ENCODE peak calls at places on chromosomes 7 and 10, in four cellular contexts. I, D, R and P are unnamed samples.
A peak's percentile ranks its signal among the peaks of the same experiment; 100 is the strongest.

GRCh38 chr10:84706875-84707274 is 378.5 kb downstream of the CCSER2 start:
- DNase-seq in I (no peak), D (no peak), R (no peak), P (no peak)

GRCh38 chr7:50973814-50974213 is 191.1 kb upstream of the GRB10 start:
- DNase-seq in I (no peak), D (no peak), R (no peak), P (no peak)

GRCh38 chr7:99095698-99096097 is 48.2 kb downstream of the SMURF1 start:
- DNase-seq in I (no peak), D (no peak), R (no peak), P (no peak)

GRCh38 chr7:157391036-157391710 is 54.4 kb downstream of the DNAJB6 start:
- DNase-seq in I (no peak), D (no peak), R (no peak), P (no peak)

GRCh38 chr7:70790215-70791073 is 341.5 kb upstream of the GALNT17 start:
- DNase-seq in I (no peak), D (no peak), R (no peak), P (no peak)

GRCh38 chr7:2164156-2164555 is 68.6 kb downstream of the MAD1L1 start:
- DNase-seq in I (no peak), D (no peak), R (no peak), P (no peak)

GRCh38 chr10:130573446-130573845 is 437.3 kb downstream of the GLRX3 start:
- DNase-seq in I (no peak), D (no peak), R (no peak), P (no peak)

GRCh38 chr7:20514364-20514763 is 101.1 kb upstream of the ABCB5 start:
- DNase-seq in I (no peak), D (peak; percentile 2), R (no peak), P (no peak)

GRCh38 chr7:84196007-84196551 is 1.5 kb upstream of the SEMA3A start:
- DNase-seq in I (no peak), D (no peak), R (no peak), P (peak; percentile 20)

GRCh38 chr10:34526758-34527730 is 288.1 kb downstream of the PARD3 start:
- DNase-seq in I (no peak), D (no peak), R (peak; percentile 59), P (peak; percentile 79)

GRCh38 chr7:21251166-21251806 is 176.6 kb upstream of the SP4 start:
- DNase-seq in I (peak; percentile 65), D (no peak), R (no peak), P (no peak)

GRCh38 chr7:53229202-53229601 is 193.8 kb downstream of the POM121L12 start:
- DNase-seq in I (no peak), D (no peak), R (no peak), P (no peak)

GRCh38 chr10:132527338-132528063 is 10.1 kb upstream of the INPP5A start:
- DNase-seq in I (no peak), D (no peak), R (no peak), P (no peak)

GRCh38 chr7:33702511-33703054 is 202.8 kb upstream of the BMPER start:
- DNase-seq in I (no peak), D (no peak), R (no peak), P (no peak)

GRCh38 chr10:61992683-61993629 is 91.5 kb downstream of the ARID5B start:
- DNase-seq in I (no peak), D (peak; percentile 42), R (no peak), P (no peak)

GRCh38 chr10:78280604-78281003 is 246.9 kb downstream of the RPS24 start:
- DNase-seq in I (no peak), D (no peak), R (no peak), P (no peak)

GRCh38 chr7:147829021-147829420 is 761.5 kb upstream of the C7orf33 start:
- DNase-seq in I (no peak), D (no peak), R (no peak), P (no peak)

GRCh38 chr7:152577339-152577738 is 98.6 kb downstream of the XRCC2 start:
- DNase-seq in I (no peak), D (no peak), R (no peak), P (no peak)

GRCh38 chr7:101625076-101625914 is 3.8 kb downstream of the MYL10 start:
- DNase-seq in I (no peak), D (no peak), R (no peak), P (no peak)

GRCh38 chr7:151631149-151631967 is 111.7 kb upstream of the RHEB start:
- DNase-seq in I (no peak), D (peak; percentile 11), R (no peak), P (no peak)

GRCh38 chr7:127588019-127588696 is at the start of gene ARF5:
- DNase-seq in I (peak; percentile 60), D (no peak), R (peak; percentile 57), P (peak; percentile 70)

GRCh38 chr7:47561715-47562446 is 20.0 kb downstream of the TNS3 start:
- DNase-seq in I (no peak), D (no peak), R (no peak), P (no peak)

GRCh38 chr7:1300206-1300605 is 67.5 kb downstream of the UNCX start:
- DNase-seq in I (no peak), D (no peak), R (no peak), P (no peak)

GRCh38 chr10:51937313-51937712 is 237.9 kb upstream of the CSTF2T start:
- DNase-seq in I (no peak), D (no peak), R (no peak), P (no peak)

GRCh38 chr7:602341-603141 is 82.9 kb upstream of the PDGFA start:
- DNase-seq in I (peak; percentile 18), D (no peak), R (no peak), P (no peak)

GRCh38 chr7:29884399-29885272 is 78.3 kb downstream of the WIPF3 start:
- DNase-seq in I (no peak), D (no peak), R (peak; percentile 27), P (peak; percentile 13)

DNA sequence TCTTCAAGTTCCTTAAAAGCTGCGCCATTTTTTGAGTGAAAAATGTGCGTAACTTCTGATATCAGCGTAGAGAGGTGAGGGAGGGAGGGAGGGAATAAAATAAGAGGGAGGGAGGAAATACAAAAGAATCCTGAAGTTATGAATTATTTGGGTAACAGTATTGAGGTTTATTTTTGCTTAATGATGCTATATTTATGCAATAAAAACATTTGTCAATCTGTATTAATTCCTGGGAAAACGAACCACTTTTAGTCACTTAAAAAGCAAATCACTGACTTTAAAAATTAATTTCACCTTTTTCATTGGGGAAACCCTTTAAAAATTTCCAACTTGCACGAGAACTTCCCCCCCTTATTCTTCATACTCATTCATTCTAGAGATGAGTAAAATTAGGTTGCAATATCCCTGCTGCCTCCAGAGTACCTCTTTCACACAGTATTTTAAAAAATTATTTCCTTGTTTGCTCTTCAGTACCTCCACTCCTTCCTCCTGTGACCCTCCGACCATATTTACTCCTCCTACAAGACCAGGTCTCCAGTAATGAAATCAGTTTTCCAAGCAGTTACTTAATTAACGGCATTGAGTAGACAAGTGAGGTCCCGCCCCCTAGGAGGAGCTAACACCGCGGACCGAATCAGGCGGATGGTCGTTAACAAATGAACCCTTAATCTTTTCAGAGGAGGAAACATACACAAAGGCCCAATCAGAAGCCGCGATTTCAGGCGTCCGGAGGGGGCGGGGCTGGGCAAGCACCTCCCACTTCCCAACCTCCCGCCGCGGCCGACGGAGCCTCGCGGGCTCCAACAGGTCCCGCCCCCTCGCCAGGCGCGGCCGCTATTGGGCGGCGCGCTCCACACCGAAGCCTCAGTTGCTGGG is 521 bp upstream of the TRIM24 start:
- DNase-seq in I (peak; percentile 96), D (peak; percentile 92), R (peak; percentile 96), P (peak; percentile 97)
- TF ChIP-seq SUZ12 in I (no peak), D (no peak), R (no peak), P (no peak)

GRCh38 chr7:117323585-117323876 is 673 bp upstream of the WNT2 start:
- DNase-seq in I (no peak), D (no peak), R (no peak), P (no peak)
- H3K27me3 ChIP-seq in I (peaks cover 10% of the 10 kb centered on the region), D (peaks cover 27% of the 10 kb centered on the region), R (peaks cover 74% of the 10 kb centered on the region), P (peaks cover 69% of the 10 kb centered on the region)

DNA sequence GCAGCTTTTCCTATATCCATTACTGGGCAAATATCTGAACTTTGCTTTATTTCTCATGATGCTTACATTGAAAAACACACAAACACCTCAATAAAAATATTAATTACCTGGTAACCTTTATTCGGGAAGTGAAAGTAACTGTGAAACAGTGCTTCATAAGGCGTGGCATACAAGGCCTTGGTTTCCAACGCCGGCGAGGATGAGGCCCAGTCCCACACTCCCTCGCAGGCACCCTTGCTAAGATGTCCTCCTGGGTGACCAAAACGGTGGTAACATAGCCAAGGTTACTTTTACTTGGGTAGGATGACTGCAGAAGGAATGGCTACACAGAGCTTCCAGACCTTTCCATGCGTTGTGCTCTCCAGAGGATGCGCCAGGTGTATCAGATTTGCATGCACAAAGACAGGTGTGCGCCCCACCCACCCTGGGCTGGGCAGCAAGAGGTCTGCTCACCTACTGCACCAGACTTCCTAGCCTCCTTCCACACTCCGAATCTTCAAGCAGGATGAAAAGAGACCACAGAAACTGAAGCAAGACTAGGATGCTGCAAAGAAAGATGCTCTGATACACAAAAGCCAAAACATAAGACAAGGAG is 13.3 kb upstream of the DAGLB start:
- DNase-seq in I (no peak), D (no peak), R (no peak), P (no peak)
- H3K36me3 ChIP-seq in I (peaks cover 33% of the 10 kb centered on the region), D (peaks cover 5% of the 10 kb centered on the region), R (peaks cover 29% of the 10 kb centered on the region), P (peaks cover 51% of the 10 kb centered on the region)

DNA sequence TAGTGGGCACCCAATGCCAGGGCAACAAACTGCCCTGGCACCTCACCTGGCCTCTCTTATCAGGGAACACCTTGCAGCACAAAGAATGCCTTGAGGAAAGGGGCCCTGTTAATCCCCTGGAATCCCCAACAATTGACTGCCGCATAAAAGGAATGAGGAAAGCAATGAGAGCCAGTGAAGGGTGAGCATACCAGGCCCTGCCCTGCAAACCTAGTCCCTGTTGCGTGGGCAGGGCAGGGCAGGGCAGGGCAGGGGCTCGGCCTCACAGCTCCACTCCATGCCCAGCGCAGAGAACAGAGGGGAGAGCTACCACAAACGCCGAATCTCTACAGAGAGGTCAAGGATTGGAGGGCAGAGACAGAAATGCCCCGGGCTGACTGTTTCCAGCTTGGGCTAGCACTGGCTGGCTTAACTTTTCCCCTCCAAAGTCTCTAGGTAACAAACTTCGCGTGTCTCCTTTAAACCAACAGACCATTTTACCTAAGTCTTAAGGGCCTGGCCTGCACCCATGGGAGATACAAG is 1.1 kb downstream of the ANXA11 start:
- DNase-seq in I (peak; percentile 16), D (no peak), R (no peak), P (no peak)
- TF ChIP-seq SUZ12 in I (no peak), D (no peak), R (no peak), P (no peak)

DNA sequence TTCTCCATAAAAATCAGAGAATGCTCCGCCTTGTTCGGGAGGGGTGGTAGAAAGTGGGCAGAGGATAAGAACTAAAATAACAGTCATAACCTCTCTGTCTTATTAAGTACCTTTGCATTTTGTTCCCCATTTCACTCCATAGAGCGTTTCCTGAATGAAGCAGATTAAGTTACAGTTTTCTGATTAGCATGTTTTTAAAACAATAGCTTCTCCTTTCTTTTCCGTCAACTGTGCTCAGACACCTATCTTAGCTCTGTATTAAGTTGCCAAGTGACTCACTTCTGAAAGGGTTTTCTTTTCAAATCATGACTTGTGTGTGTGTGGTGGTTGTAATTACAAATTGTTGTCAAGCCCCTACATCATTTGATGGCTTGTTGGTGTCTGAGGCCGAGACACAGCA is 1.4 kb downstream of the HABP2 start:
- DNase-seq in I (no peak), D (no peak), R (no peak), P (no peak)
- H3K27me3 ChIP-seq in I (no peaks in the 10 kb centered on the region), D (no peaks in the 10 kb centered on the region), R (peaks cover 77% of the 10 kb centered on the region), P (peaks cover 4% of the 10 kb centered on the region)

DNA sequence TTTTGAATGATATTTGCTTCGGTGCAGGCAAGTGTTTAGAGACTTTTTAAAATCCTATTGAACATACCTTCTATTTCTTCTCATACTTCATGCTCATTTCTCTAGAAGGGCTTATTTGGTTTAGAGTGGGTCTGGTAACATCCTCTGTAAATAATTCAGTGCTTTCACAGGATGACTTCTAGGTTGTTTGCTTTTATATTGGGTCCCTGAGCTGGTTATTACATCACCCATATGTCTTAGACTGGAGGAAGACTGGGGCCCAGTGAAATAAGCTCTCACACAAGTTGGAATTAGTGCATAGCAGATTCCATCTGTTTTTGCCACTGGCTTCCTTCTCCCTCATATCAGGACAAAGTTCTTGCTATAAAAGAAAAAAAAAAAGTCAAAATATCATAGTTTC is 6.5 kb downstream of the SUPV3L1 start:
- DNase-seq in I (no peak), D (no peak), R (no peak), P (no peak)
- H3K36me3 ChIP-seq in I (peaks cover 59% of the 10 kb centered on the region), D (peaks cover 4% of the 10 kb centered on the region), R (peaks cover 47% of the 10 kb centered on the region), P (peaks cover 59% of the 10 kb centered on the region)